ENCODE peak calls at places on chromosomes 4 and X, in six cellular contexts. L is tibial nerve, X is stomach, I is uterus, W is heart left ventricle, Z is ovary. C is an unnamed sample.

GRCh38 chr4:155787113-155787710 is 28.4 kb downstream of the GUCY1B1 start:
- DNase-seq in L (peak), X (no peak), W (no peak), I (no peak), Z (no peak), C (no peak)

GRCh38 chr4:6178757-6179156 is 21.6 kb downstream of the JAKMIP1 start:
- DNase-seq in L (no peak), Z (no peak), W (no peak), I (no peak), X (no peak), C (no peak)

GRCh38 chrX:80432863-80433262 is 12.6 kb downstream of the TENT5D start:
- DNase-seq in Z (no peak), I (no peak), L (no peak), W (no peak), X (no peak), C (peak)

GRCh38 chrX:152895724-152896420 is 2.0 kb upstream of the ZNF185 start:
- DNase-seq in I (no peak), W (no peak), L (no peak), Z (no peak), X (peak), C (no peak)

GRCh38 chr4:150477869-150478268 is 104.1 kb upstream of the MAB21L2 start:
- DNase-seq in L (no peak), I (no peak), W (no peak), X (no peak), Z (no peak), C (no peak)

GRCh38 chr4:153750197-153750817 is 9.5 kb downstream of the RNF175 start:
- DNase-seq in Z (peak), I (peak), X (peak), L (peak), W (peak), C (peak)

GRCh38 chr4:28548549-28548948 is 1687.9 kb downstream of the STIM2 start:
- DNase-seq in X (no peak), L (no peak), I (no peak), W (no peak), Z (no peak), C (no peak)

GRCh38 chr4:166198041-166198440 is 325.0 kb downstream of the TLL1 start:
- DNase-seq in L (no peak), Z (no peak), X (no peak), I (no peak), W (no peak), C (no peak)

GRCh38 chr4:22787753-22788389 is 95.1 kb downstream of the GBA3 start:
- DNase-seq in L (no peak), W (no peak), X (no peak), Z (no peak), I (no peak), C (no peak)

GRCh38 chr4:130092187-130093015 is 996.4 kb downstream of the C4orf33 start:
- DNase-seq in L (no peak), X (no peak), Z (no peak), W (no peak), I (no peak), C (no peak)

GRCh38 chr4:53905935-53906377 is 158.4 kb downstream of the CHIC2 start:
- DNase-seq in W (peak), L (peak), Z (peak), X (peak), I (peak), C (peak)

GRCh38 chr4:107183155-107183774 is 147.2 kb upstream of the DKK2 start:
- DNase-seq in X (no peak), I (no peak), Z (no peak), W (no peak), L (no peak), C (no peak)

GRCh38 chrX:20971250-20971649 is 403.0 kb upstream of the CNKSR2 start:
- DNase-seq in X (no peak), W (no peak), I (no peak), Z (no peak), L (no peak), C (no peak)

GRCh38 chrX:8520791-8521190 is 56.2 kb downstream of the VCX3B start:
- DNase-seq in Z (no peak), L (no peak), W (no peak), I (no peak), X (no peak), C (no peak)

GRCh38 chrX:132118361-132118760 is 9.5 kb downstream of the FRMD7 start:
- DNase-seq in I (no peak), X (no peak), W (no peak), Z (no peak), L (no peak), C (no peak)

GRCh38 chr4:186250740-186251124 is 15.3 kb upstream of the F11 start:
- DNase-seq in W (no peak), I (no peak), Z (no peak), L (no peak), X (no peak), C (no peak)
- H3K4me3 ChIP-seq in W (no peak), I (no peak), Z (no peak), L (no peak), X (no peak), C (no peak)

GRCh38 chr4:110200673-110201072 is 2.3 kb upstream of the ELOVL6 start:
- DNase-seq in W (no peak), X (no peak), L (no peak), I (no peak), Z (no peak), C (no peak)

GRCh38 chr4:110196871-110197420 is 1.5 kb downstream of the ELOVL6 start:
- DNase-seq in I (no peak), W (no peak), Z (peak), L (peak), X (peak), C (no peak)

GRCh38 chr4:110196206-110196870 is 2.1 kb downstream of the ELOVL6 start:
- DNase-seq in L (peak), I (peak), W (peak), X (peak), Z (peak), C (peak)

GRCh38 chr4:110197421-110198398 is 705 bp downstream of the ELOVL6 start:
- DNase-seq in I (peak), W (peak), L (peak), X (no peak), Z (peak), C (no peak)

GRCh38 chr4:110198472-110199419 is at the start of gene ELOVL6:
- DNase-seq in W (peak), X (peak), I (peak), Z (peak), L (peak), C (peak)
- TF ChIP-seq POLR2A in W (no peak), X (no peak), I (no peak), Z (no peak), L (no peak), C (no peak)

DNA sequence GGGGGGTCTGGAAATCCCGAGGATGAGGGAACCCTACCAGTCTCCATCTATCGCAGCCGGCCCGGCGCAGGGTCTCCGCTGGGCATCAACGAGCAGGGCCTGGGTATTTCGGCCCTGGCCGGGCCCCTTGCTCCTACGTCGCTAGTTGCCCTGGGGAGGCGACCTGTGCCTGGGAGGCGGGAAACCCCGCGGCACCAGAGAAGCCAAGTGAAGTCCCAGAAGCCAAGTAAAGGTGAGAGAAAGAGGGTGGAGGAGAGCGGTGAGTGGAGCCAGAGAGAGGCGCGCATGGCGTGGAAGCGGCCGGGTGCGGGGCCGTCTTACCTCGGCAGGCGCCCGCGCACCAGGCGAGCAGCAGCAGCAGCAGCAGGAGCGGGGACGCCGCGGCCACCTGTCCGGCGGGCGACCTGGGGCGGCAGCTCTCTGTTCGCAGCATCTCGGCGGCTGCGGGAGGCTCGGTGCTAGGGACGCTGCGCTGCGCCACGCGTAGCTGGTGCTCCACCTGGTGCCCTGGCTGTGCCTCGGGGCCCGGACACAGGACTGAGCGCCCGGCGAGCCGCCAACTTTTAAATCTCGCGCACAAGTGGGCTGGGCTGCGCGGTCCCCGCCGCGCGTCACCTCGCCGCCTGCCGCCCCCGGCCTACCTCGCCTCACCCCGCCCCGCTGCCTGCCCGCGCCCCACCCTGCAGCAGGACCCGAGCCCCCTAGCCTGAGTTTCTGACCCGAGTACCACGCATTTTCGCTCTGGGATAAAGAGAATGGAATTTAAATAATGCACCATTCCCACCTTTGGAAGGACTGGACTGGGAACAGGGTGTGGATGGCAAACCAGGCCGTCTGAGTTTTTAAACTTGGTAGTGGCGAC is at the start of gene NMU:
- DNase-seq in I (no peak), L (no peak), W (no peak), X (peak), Z (peak), C (no peak)
- H3K4me3 ChIP-seq in I (peak), L (peak), W (peak), X (peak), Z (peak), C (peak)

GRCh38 chr4:139453371-139454110 is 380 bp upstream of the RAB33B start:
- DNase-seq in X (peak), L (peak), W (peak), Z (peak), I (peak), C (peak)
- TF ChIP-seq POLR2A in X (peak), L (peak), W (peak), Z (peak), I (peak), C (no peak)

DNA sequence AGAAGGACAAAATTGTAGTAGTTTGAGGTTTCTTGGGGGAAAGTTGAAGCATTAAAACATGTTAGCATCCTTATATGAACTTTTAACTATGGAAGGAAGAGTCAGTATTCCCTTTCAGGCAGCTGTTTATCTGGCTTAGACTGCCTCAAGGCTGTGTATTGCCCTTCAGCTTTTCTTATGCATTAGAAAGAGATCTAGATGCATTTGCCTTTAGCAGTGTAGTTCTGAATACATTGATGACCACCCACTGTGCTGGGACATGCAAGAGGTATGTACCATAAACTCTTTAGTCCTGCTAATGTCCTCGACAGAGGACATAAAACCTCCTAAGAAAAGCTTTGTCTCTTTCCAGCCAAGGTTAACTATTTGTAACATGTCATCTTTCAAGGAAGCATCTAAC is 2.9 kb downstream of the FAM200B start:
- DNase-seq in W (no peak), L (no peak), X (no peak), I (no peak), Z (no peak), C (no peak)
- H3K4me3 ChIP-seq in W (no peak), L (no peak), X (no peak), I (no peak), Z (no peak), C (no peak)

GRCh38 chr4:25313194-25313895 is 771 bp downstream of the ZCCHC4 start:
- DNase-seq in X (no peak), I (no peak), L (no peak), Z (no peak), W (no peak), C (no peak)

GRCh38 chr4:25308761-25309160 is 3.8 kb upstream of the ZCCHC4 start:
- DNase-seq in X (no peak), I (no peak), W (no peak), Z (no peak), L (no peak), C (no peak)

GRCh38 chr4:25310825-25311210 is 1.8 kb upstream of the ZCCHC4 start:
- DNase-seq in L (no peak), X (no peak), W (no peak), I (no peak), Z (no peak), C (no peak)

GRCh38 chr4:25310066-25310824 is 2.3 kb upstream of the ZCCHC4 start:
- DNase-seq in Z (no peak), I (no peak), X (no peak), L (no peak), W (no peak), C (no peak)

GRCh38 chr4:25312496-25313193 is at the start of gene ZCCHC4:
- DNase-seq in I (peak), Z (peak), X (peak), W (peak), L (peak), C (peak)
- TF ChIP-seq POLR2A in I (no peak), Z (peak), X (no peak), W (peak), L (no peak), C (no peak)

GRCh38 chr4:25861422-25861926 is 1.3 kb downstream of the SEL1L3 start:
- DNase-seq in L (no peak), Z (no peak), X (no peak), W (no peak), I (no peak), C (no peak)
- H3K4me3 ChIP-seq in L (peak), Z (no peak), X (peak), W (peak), I (peak), C (peak)

DNA sequence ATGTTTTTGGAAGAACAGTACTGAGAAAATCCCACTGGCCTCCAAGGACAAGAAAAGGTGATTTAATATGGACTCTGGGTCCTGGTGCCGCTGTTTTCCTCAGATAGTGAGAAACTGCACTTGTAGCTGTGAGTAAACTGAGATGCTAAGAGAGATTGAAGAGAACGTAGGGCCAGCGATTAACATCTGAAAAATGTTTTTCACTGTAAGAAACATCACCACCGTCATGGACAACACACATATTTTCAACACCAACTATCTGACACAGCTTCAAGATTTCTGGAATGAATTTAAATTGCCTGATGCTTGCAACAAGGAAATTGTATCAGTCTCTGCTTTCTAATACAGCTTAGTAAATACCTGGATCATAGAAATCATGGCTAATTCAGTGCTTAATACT is 158.2 kb upstream of the SMIM31 start:
- DNase-seq in L (no peak), I (no peak), X (no peak), W (no peak), Z (no peak), C (no peak)
- TF ChIP-seq POLR2A in L (no peak), I (no peak), X (no peak), W (no peak), Z (no peak), C (no peak)

DNA sequence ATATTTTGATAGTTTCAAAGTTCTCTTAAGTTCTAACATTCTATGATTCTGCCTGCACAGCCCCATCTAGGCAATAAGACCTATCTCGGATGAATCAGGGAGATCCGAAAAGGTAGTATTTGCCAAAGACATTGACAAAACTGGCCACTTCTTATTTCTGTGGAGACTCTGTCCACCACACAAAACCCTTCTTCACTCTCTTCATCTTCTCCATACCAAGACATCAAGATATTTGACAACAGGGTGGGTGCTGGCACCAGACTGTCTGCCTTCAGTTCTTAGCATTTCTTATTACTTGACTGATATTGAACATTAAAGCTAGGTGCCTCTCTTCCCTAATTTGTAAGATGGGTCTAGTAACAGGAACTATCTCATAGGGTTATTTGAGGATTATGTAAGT is 1.8 kb upstream of the UNC5C start:
- DNase-seq in W (no peak), X (no peak), I (no peak), Z (no peak), L (no peak), C (no peak)
- H3K4me3 ChIP-seq in W (peak), X (no peak), I (no peak), Z (no peak), L (peak), C (no peak)

DNA sequence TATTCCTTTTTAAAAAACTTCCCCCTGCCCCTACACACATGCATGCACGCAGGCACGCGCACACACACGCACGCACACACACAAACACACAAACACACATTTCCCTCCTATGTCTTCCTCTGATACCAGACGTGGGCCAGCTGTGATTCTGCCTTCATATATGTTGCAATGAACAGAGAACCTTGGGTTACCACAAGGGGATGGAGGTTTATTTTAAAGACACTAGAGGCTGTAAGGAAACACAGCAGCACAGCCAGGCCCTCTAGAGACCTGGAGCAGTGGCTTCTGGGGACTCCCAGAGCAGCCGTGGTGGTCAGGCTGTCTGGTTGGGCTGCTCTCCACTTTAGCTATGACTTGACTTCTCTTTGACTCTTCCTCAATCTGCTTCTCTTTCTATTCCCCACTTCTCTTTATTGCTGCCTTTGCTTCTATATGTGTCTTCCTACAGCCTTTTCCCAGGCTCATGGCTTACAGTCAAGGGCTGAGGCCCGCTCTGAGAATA is 3.2 kb upstream of the TLR10 start:
- DNase-seq in W (no peak), X (no peak), Z (no peak), I (no peak), L (no peak), C (peak)
- TF ChIP-seq POLR2A in W (no peak), X (no peak), Z (no peak), I (no peak), L (no peak), C (no peak)

C was measured in gastrocnemius medialis.